ENCODE peak calls at places on chromosomes 4 and X, in ten cellular contexts. B, E, Q, H, R, M, C, N, J and X are unnamed samples.

GRCh38 chr4:74267998-74268606 is 40.2 kb upstream of the EPGN start:
- DNase-seq in B (peak), E (peak), Q (no peak), H (no peak), R (no peak), M (no peak), C (peak), N (no peak), J (peak), X (peak)

GRCh38 chr4:71020611-71021010 is 27.2 kb downstream of the DCK start:
- DNase-seq in B (peak), E (no peak), Q (no peak), H (no peak), R (no peak), M (no peak), C (no peak), N (no peak), J (peak), X (peak)

GRCh38 chr4:116930329-116930728 is 155.0 kb downstream of the TRAM1L1 start:
- DNase-seq in B (no peak), E (no peak), Q (no peak), H (no peak), R (no peak), M (no peak), C (no peak), N (no peak), J (no peak), X (no peak)

GRCh38 chr4:110309686-110310085 is 111.3 kb upstream of the ELOVL6 start:
- DNase-seq in B (peak), E (peak), Q (no peak), H (no peak), R (no peak), M (no peak), C (no peak), N (no peak), J (peak), X (peak)

GRCh38 chr4:147976341-147976928 is 244.5 kb downstream of the ARHGAP10 start:
- DNase-seq in B (no peak), E (no peak), Q (no peak), H (no peak), R (no peak), M (no peak), C (no peak), N (no peak), J (no peak), X (peak)

GRCh38 chr4:39490322-39490721 is 31.5 kb downstream of the LIAS start:
- DNase-seq in B (no peak), E (no peak), Q (no peak), H (no peak), R (no peak), M (no peak), C (no peak), N (no peak), J (no peak), X (no peak)

GRCh38 chrX:49167740-49168108 is 4.0 kb upstream of the PLP2 start:
- DNase-seq in B (no peak), E (no peak), Q (no peak), H (no peak), R (no peak), M (no peak), C (no peak), N (no peak), J (no peak), X (no peak)

GRCh38 chr4:8582436-8582835 is 2.2 kb downstream of the GPR78 start:
- DNase-seq in B (no peak), E (no peak), Q (no peak), H (peak), R (no peak), M (no peak), C (no peak), N (no peak), J (no peak), X (no peak)

GRCh38 chr4:108045687-108046024 is 56.0 kb downstream of the HADH start:
- DNase-seq in B (no peak), E (peak), Q (peak), H (no peak), R (no peak), M (no peak), C (no peak), N (no peak), J (peak), X (peak)

GRCh38 chrX:38107028-38107427 is 100.7 kb downstream of the SYTL5 start:
- DNase-seq in B (no peak), E (no peak), Q (no peak), H (no peak), R (no peak), M (no peak), C (no peak), N (no peak), J (no peak), X (no peak)

GRCh38 chr4:90951037-90951436 is 823.8 kb downstream of the CCSER1 start:
- DNase-seq in B (peak), E (peak), Q (peak), H (no peak), R (no peak), M (no peak), C (no peak), N (no peak), J (peak), X (peak)

GRCh38 chr4:142741995-142742394 is 104.1 kb downstream of the INPP4B start:
- DNase-seq in B (no peak), E (no peak), Q (no peak), H (no peak), R (no peak), M (no peak), C (no peak), N (no peak), J (no peak), X (no peak)

GRCh38 chr4:174244441-174244840 is 39.0 kb downstream of the FBXO8 start:
- DNase-seq in B (peak), E (no peak), Q (no peak), H (no peak), R (no peak), M (no peak), C (no peak), N (no peak), J (peak), X (no peak)

GRCh38 chr4:26157541-26157940 is 163.3 kb upstream of the RBPJ start:
- DNase-seq in B (peak), E (peak), Q (no peak), H (no peak), R (no peak), M (no peak), C (no peak), N (no peak), J (no peak), X (peak)

GRCh38 chr4:78091534-78091933 is 34.4 kb downstream of the FRAS1 start:
- DNase-seq in B (no peak), E (no peak), Q (no peak), H (no peak), R (no peak), M (no peak), C (no peak), N (no peak), J (no peak), X (no peak)

GRCh38 chr4:151667025-151667424 is 93.8 kb downstream of the GATB start:
- DNase-seq in B (peak), E (peak), Q (no peak), H (no peak), R (peak), M (no peak), C (no peak), N (no peak), J (no peak), X (no peak)

GRCh38 chrX:40132751-40133150 is 35.0 kb upstream of the BCOR start:
- DNase-seq in B (peak), E (peak), Q (peak), H (no peak), R (peak), M (no peak), C (no peak), N (peak), J (peak), X (peak)

GRCh38 chr4:121784975-121785374 is 16.1 kb upstream of the EXOSC9 start:
- DNase-seq in B (peak), E (peak), Q (no peak), H (no peak), R (no peak), M (no peak), C (peak), N (no peak), J (peak), X (peak)

GRCh38 chr4:165382640-165383039 is 3.8 kb downstream of the CPE start:
- DNase-seq in B (no peak), E (no peak), Q (no peak), H (no peak), R (no peak), M (no peak), C (no peak), N (no peak), J (no peak), X (no peak)

GRCh38 chr4:1035510-1035909 is 24.1 kb downstream of the FGFRL1 start:
- DNase-seq in B (no peak), E (no peak), Q (peak), H (no peak), R (no peak), M (no peak), C (no peak), N (no peak), J (no peak), X (no peak)

GRCh38 chr4:82733636-82734035 is 65.0 kb downstream of the SCD5 start:
- DNase-seq in B (peak), E (peak), Q (no peak), H (no peak), R (no peak), M (peak), C (no peak), N (no peak), J (peak), X (peak)

GRCh38 chr4:119314356-119314755 is 7.6 kb downstream of the FABP2 start:
- DNase-seq in B (peak), E (peak), Q (no peak), H (no peak), R (no peak), M (peak), C (no peak), N (no peak), J (peak), X (peak)

GRCh38 chr4:120056249-120056648 is 10.4 kb downstream of the MAD2L1 start:
- DNase-seq in B (peak), E (peak), Q (no peak), H (no peak), R (no peak), M (no peak), C (peak), N (no peak), J (no peak), X (peak)

DNA sequence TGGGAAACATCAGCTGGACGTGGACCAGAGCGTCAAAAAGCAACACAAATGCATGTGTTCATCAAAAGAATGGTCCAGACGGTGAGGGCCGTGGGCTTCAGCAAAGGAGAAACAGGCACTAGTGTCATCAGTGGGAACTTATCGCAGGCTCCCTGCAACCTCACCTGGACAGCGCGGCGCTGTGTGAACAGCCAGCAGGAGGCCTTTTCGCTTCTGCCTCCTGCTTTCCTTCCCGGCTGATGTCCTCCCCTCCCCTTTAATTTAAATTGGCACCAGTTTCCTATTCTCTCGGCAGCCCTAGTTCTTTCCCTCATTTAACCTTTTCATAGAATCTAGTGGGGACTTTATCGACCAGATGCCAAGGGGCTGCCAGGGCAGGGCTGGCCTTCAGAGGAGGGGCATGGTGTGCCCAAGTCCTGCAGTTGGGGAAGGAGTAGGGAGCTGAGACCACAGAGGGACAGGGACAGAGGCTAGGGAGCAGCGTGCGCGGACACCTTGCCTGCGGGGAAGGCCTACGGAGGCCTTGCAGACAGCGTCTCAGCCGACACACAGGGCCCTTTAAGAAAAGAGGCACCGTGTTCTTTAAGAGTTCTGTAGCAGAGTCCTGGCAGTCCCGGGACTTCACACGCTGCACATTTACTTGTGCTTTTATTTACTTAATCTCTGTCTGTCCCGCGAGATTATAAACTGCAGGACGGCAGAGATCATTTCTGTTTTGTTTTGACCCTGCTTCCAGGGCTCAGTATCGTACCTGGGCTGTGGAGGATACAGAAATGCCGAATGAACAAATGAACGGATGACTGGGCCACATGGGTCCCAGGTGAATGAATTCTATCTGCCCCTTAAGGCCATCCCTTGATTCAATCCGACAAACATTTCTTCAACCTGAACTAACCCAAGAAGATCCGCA is 8.4 kb upstream of the SORBS2 start:
- DNase-seq in B (no peak), E (no peak), Q (peak), H (no peak), R (no peak), M (no peak), C (no peak), N (no peak), J (no peak), X (no peak)
- H3K4me3 ChIP-seq in B (no peak), E (no peak), Q (no peak), H (no peak), R (no peak), M (no peak), C (no peak), N (no peak), J (no peak), X (no peak)

GRCh38 chrX:139204576-139204902 is 326.0 kb upstream of the F9 start:
- DNase-seq in B (no peak), E (no peak), Q (no peak), H (no peak), R (no peak), M (no peak), C (no peak), N (no peak), J (no peak), X (no peak)

GRCh38 chrX:139202742-139203410 is 327.7 kb upstream of the F9 start:
- DNase-seq in B (no peak), E (no peak), Q (no peak), H (no peak), R (no peak), M (no peak), C (no peak), N (no peak), J (no peak), X (no peak)

GRCh38 chrX:139203681-139204575 is 326.6 kb upstream of the F9 start:
- DNase-seq in B (no peak), E (peak), Q (peak), H (no peak), R (no peak), M (peak), C (no peak), N (no peak), J (no peak), X (no peak)

GRCh38 chrX:139206914-139207313 is 323.6 kb upstream of the F9 start:
- DNase-seq in B (no peak), E (no peak), Q (no peak), H (no peak), R (no peak), M (no peak), C (no peak), N (no peak), J (no peak), X (no peak)

DNA sequence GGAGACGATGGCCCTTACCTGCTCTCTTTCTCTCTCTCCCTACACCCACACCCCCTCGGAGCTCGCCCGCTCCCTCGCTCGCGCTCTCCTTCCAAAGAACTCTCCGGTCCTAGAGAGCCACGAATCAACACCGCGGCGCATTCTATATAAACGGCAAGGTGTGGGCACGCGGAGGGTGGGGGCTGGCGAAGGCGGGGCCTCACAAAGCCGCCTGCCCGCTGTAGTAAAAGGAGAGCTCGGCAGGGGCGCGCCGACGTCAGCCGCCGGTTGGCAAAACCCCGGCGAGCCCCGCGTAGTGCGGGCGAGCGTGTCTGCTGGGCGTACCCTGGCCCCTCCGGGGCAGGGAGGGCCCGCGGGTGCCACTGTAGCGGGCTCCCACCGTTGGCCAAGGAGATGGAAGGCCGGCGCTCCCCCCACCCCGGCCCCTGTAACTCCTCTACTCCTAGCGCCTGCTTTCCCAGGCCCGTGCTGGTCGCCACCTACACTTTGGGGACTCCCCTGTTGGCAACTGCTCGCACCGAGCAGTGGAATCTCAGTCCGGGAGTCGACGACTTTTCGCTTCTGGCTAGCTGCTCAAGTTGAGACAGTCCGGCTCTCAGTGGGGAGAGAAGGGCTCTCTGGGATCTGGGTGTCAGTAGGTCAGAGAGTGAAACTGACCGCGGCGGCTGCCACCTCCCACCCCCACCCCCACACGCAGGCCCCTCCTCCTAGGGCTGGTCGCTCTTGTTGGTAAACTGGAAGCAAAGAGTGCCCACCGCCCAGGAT is 325.5 kb upstream of the F9 start:
- DNase-seq in B (no peak), E (no peak), Q (peak), H (no peak), R (peak), M (peak), C (no peak), N (peak), J (peak), X (no peak)
- TF ChIP-seq CTCF in B (no peak), E (no peak), Q (no peak), H (no peak), R (no peak), M (no peak), C (no peak), N (peak), J (no peak), X (no peak)

DNA sequence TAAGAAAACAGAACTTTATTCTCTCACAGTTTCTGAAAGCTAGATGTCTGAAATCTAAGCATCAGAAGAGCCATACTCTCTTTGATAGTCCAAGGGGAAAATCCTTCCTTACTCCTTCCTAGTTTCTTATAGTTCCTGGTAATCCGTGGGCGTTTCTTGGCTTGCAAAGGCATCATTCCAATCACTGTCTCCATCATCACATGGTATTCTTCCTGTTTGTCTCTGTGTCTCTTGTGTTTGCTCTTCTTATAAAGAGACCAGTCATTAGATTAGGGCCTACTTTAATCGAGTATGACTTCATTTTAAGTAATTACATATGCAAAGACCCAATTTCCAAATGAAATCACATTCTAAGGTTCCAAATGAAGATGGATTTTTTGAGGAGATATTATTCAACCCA is 118.9 kb upstream of the FSTL5 start:
- DNase-seq in B (no peak), E (no peak), Q (no peak), H (no peak), R (no peak), M (no peak), C (no peak), N (no peak), J (no peak), X (no peak)
- H3K4me3 ChIP-seq in B (no peak), E (no peak), Q (no peak), H (no peak), R (no peak), M (no peak), C (no peak), N (no peak), J (no peak), X (no peak)

DNA sequence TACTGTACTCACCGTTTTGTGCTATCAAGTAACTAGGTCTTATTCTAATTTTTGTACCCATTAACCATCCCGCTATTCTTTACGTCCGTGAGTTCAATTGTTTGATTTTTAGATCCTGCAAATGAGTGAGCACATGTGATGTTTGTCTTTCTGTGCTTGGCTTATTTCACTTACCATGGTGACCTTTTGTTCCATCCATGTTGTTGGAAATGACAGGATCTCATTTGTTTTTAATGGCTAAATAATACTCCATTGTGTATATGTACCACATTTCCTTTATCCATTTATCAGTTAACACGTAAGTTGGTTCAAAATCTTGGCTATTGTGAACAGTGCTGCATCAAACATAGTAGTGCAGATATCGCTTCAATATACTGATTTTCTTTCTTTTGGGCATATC is 48.3 kb downstream of the USP9X start:
- DNase-seq in B (no peak), E (no peak), Q (no peak), H (no peak), R (no peak), M (no peak), C (no peak), N (no peak), J (no peak), X (no peak)
- TF ChIP-seq CTCF in B (no peak), E (no peak), Q (no peak), H (no peak), R (no peak), M (no peak), C (no peak), N (no peak), J (no peak), X (no peak)

GRCh38 chr4:2412885-2413716 is 5.3 kb downstream of the ZFYVE28 start:
- DNase-seq in B (peak), E (peak), Q (peak), H (no peak), R (peak), M (peak), C (peak), N (peak), J (peak), X (peak)
- H3K4me3 ChIP-seq in B (peak), E (peak), Q (no peak), H (peak), R (no peak), M (peak), C (peak), N (peak), J (peak), X (peak)

DNA sequence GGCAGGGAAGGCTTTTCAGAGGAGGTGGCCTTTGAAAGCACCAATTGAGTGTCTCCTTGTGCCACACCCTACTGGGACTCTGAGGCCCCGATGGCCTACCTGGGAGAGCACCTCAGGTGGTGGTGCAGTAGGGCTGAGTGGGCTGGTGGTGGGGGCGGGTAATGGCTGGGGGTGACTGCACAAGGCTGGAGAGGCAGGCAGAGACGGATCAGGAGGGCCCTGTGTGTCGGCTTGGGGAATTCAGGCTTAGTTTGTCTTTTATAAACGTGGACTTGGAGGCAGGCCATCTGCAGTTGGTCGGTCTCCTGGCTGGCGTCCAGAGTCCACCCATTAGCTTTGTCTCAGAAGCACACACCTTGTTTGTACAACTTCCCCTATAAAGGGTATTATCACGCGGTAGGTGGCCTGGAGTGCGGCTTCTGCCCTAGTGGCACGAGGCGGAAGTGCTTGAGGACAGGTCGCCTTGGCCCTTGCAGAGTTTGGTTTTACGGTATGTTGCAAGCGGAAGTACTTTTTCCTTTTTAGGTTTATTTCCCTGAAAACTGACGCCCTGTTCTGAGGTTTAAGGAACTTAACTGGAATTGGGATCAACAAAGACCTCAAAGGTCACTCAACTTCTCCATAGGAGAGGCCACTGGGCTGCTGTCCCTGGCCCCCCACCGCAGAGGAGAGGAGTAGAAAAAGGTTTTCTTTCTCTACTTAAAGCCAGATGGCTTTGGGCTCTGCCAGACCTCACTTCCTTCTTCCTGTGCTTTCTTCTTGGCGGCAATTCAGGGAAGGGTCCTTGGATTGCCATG is 8.0 kb downstream of the TBC1D14 start:
- DNase-seq in B (no peak), E (no peak), Q (peak), H (no peak), R (peak), M (peak), C (no peak), N (peak), J (no peak), X (peak)
- TF ChIP-seq CTCF in B (peak), E (peak), Q (peak), H (peak), R (no peak), M (peak), C (peak), N (peak), J (peak), X (peak)

GRCh38 chrX:47581731-47582647 is at the start of gene TIMP1:
- DNase-seq in B (peak), E (peak), Q (peak), H (peak), R (peak), M (peak), C (peak), N (peak), J (peak), X (peak)
- H3K4me3 ChIP-seq in B (peak), E (peak), Q (no peak), H (peak), R (no peak), M (peak), C (peak), N (peak), J (peak), X (peak)